ENCODE peak calls at places on chromosomes 13 and 19, in ten cellular contexts. One of them, this sample, is unnamed.

GRCh38 chr19:5504115-5504514 is 48.9 kb downstream of the ZNRF4 start:
- DNase-seq in left ventricle myocardium inferior: no peak
- DNase-seq in tibial artery: no peak
- DNase-seq in upper lobe of right lung: no peak
- DNase-seq in fibroblast of lung: no peak
- DNase-seq in pancreas: no peak
- DNase-seq in GM12878: no peak
- DNase-seq in uterus: no peak
- DNase-seq in lung: no peak
- DNase-seq in thyroid gland: no peak
- DNase-seq in this sample: no peak

GRCh38 chr19:9431475-9431874 is 3.9 kb downstream of the ZNF266 start:
- DNase-seq in left ventricle myocardium inferior: peak
- DNase-seq in tibial artery: no peak
- DNase-seq in upper lobe of right lung: no peak
- DNase-seq in fibroblast of lung: no peak
- DNase-seq in pancreas: no peak
- DNase-seq in GM12878: no peak
- DNase-seq in uterus: no peak
- DNase-seq in lung: no peak
- DNase-seq in thyroid gland: peak
- DNase-seq in this sample: no peak

GRCh38 chr13:31442605-31443004 is 242.8 kb downstream of the B3GLCT start:
- DNase-seq in left ventricle myocardium inferior: no peak
- DNase-seq in tibial artery: no peak
- DNase-seq in upper lobe of right lung: no peak
- DNase-seq in fibroblast of lung: no peak
- DNase-seq in pancreas: no peak
- DNase-seq in GM12878: no peak
- DNase-seq in uterus: no peak
- DNase-seq in lung: no peak
- DNase-seq in thyroid gland: no peak
- DNase-seq in this sample: no peak

GRCh38 chr19:10105241-10106099 is 692 bp upstream of the PPAN start:
- DNase-seq in left ventricle myocardium inferior: no peak
- DNase-seq in tibial artery: no peak
- DNase-seq in upper lobe of right lung: no peak
- DNase-seq in fibroblast of lung: no peak
- DNase-seq in pancreas: peak
- DNase-seq in GM12878: peak
- DNase-seq in uterus: no peak
- DNase-seq in lung: no peak
- DNase-seq in thyroid gland: no peak
- DNase-seq in this sample: no peak

GRCh38 chr19:46601318-46602224 is at the start of gene CALM3:
- DNase-seq in left ventricle myocardium inferior: no peak
- DNase-seq in tibial artery: no peak
- DNase-seq in upper lobe of right lung: peak
- DNase-seq in fibroblast of lung: no peak
- DNase-seq in pancreas: peak
- DNase-seq in GM12878: no peak
- DNase-seq in uterus: no peak
- DNase-seq in lung: no peak
- DNase-seq in thyroid gland: peak
- DNase-seq in this sample: no peak

GRCh38 chr13:79779761-79780160 is 298.8 kb downstream of the NDFIP2 start:
- DNase-seq in left ventricle myocardium inferior: no peak
- DNase-seq in tibial artery: peak
- DNase-seq in upper lobe of right lung: no peak
- DNase-seq in fibroblast of lung: peak
- DNase-seq in pancreas: no peak
- DNase-seq in GM12878: no peak
- DNase-seq in uterus: peak
- DNase-seq in lung: no peak
- DNase-seq in thyroid gland: peak
- DNase-seq in this sample: no peak

GRCh38 chr13:107678075-107678689 is 537.2 kb downstream of the LIG4 start:
- DNase-seq in left ventricle myocardium inferior: no peak
- DNase-seq in tibial artery: no peak
- DNase-seq in upper lobe of right lung: no peak
- DNase-seq in fibroblast of lung: peak
- DNase-seq in pancreas: no peak
- DNase-seq in GM12878: no peak
- DNase-seq in uterus: no peak
- DNase-seq in lung: no peak
- DNase-seq in thyroid gland: no peak
- DNase-seq in this sample: no peak

GRCh38 chr13:95087746-95088305 is 213.4 kb downstream of the ABCC4 start:
- DNase-seq in left ventricle myocardium inferior: no peak
- DNase-seq in tibial artery: no peak
- DNase-seq in upper lobe of right lung: no peak
- DNase-seq in fibroblast of lung: peak
- DNase-seq in pancreas: no peak
- DNase-seq in GM12878: no peak
- DNase-seq in uterus: no peak
- DNase-seq in lung: no peak
- DNase-seq in thyroid gland: no peak
- DNase-seq in this sample: no peak

GRCh38 chr19:49803529-49803856 is 9.6 kb downstream of the FUZ start:
- DNase-seq in left ventricle myocardium inferior: no peak
- DNase-seq in tibial artery: no peak
- DNase-seq in upper lobe of right lung: no peak
- DNase-seq in fibroblast of lung: no peak
- DNase-seq in pancreas: no peak
- DNase-seq in GM12878: no peak
- DNase-seq in uterus: no peak
- DNase-seq in lung: no peak
- DNase-seq in thyroid gland: no peak
- DNase-seq in this sample: no peak

GRCh38 chr13:107900775-107901174 is 314.6 kb downstream of the LIG4 start:
- DNase-seq in left ventricle myocardium inferior: no peak
- DNase-seq in tibial artery: no peak
- DNase-seq in upper lobe of right lung: no peak
- DNase-seq in fibroblast of lung: peak
- DNase-seq in pancreas: no peak
- DNase-seq in GM12878: no peak
- DNase-seq in uterus: no peak
- DNase-seq in lung: no peak
- DNase-seq in thyroid gland: no peak
- DNase-seq in this sample: no peak

GRCh38 chr13:109479991-109480696 is 306.2 kb downstream of the IRS2 start:
- DNase-seq in left ventricle myocardium inferior: no peak
- DNase-seq in tibial artery: peak
- DNase-seq in upper lobe of right lung: no peak
- DNase-seq in fibroblast of lung: peak
- DNase-seq in pancreas: peak
- DNase-seq in GM12878: no peak
- DNase-seq in uterus: no peak
- DNase-seq in lung: no peak
- DNase-seq in thyroid gland: no peak
- DNase-seq in this sample: peak

GRCh38 chr13:74133657-74134201 is 475 bp downstream of the KLF12 start:
- DNase-seq in left ventricle myocardium inferior: peak
- DNase-seq in tibial artery: peak
- DNase-seq in upper lobe of right lung: peak
- DNase-seq in fibroblast of lung: peak
- DNase-seq in pancreas: peak
- DNase-seq in GM12878: peak
- DNase-seq in uterus: peak
- DNase-seq in lung: peak
- DNase-seq in thyroid gland: peak
- DNase-seq in this sample: peak

GRCh38 chr13:110298566-110299321 is 8.2 kb downstream of the COL4A1 start:
- DNase-seq in left ventricle myocardium inferior: no peak
- DNase-seq in tibial artery: no peak
- DNase-seq in upper lobe of right lung: no peak
- DNase-seq in fibroblast of lung: no peak
- DNase-seq in pancreas: no peak
- DNase-seq in GM12878: no peak
- DNase-seq in uterus: peak
- DNase-seq in lung: no peak
- DNase-seq in thyroid gland: no peak
- DNase-seq in this sample: no peak

GRCh38 chr19:16335226-16335625 is 10.6 kb downstream of the KLF2 start:
- DNase-seq in left ventricle myocardium inferior: no peak
- DNase-seq in tibial artery: no peak
- DNase-seq in upper lobe of right lung: no peak
- DNase-seq in fibroblast of lung: no peak
- DNase-seq in pancreas: no peak
- DNase-seq in GM12878: no peak
- DNase-seq in uterus: no peak
- DNase-seq in lung: no peak
- DNase-seq in thyroid gland: no peak
- DNase-seq in this sample: no peak

GRCh38 chr13:112897956-112898785 is 70.8 kb upstream of the MCF2L start:
- DNase-seq in left ventricle myocardium inferior: peak
- DNase-seq in tibial artery: no peak
- DNase-seq in upper lobe of right lung: no peak
- DNase-seq in fibroblast of lung: no peak
- DNase-seq in pancreas: no peak
- DNase-seq in GM12878: no peak
- DNase-seq in uterus: no peak
- DNase-seq in lung: no peak
- DNase-seq in thyroid gland: no peak
- DNase-seq in this sample: no peak

GRCh38 chr19:48397263-48397635 is 3.8 kb downstream of the GRIN2D start:
- DNase-seq in left ventricle myocardium inferior: no peak
- DNase-seq in tibial artery: no peak
- DNase-seq in upper lobe of right lung: no peak
- DNase-seq in fibroblast of lung: no peak
- DNase-seq in pancreas: no peak
- DNase-seq in GM12878: no peak
- DNase-seq in uterus: no peak
- DNase-seq in lung: no peak
- DNase-seq in thyroid gland: no peak
- DNase-seq in this sample: no peak

GRCh38 chr19:48395170-48395455 is 1.6 kb downstream of the GRIN2D start:
- DNase-seq in left ventricle myocardium inferior: no peak
- DNase-seq in tibial artery: no peak
- DNase-seq in upper lobe of right lung: no peak
- DNase-seq in fibroblast of lung: no peak
- DNase-seq in pancreas: no peak
- DNase-seq in GM12878: no peak
- DNase-seq in uterus: no peak
- DNase-seq in lung: no peak
- DNase-seq in thyroid gland: no peak
- DNase-seq in this sample: no peak

GRCh38 chr19:48395499-48395898 is 2.0 kb downstream of the GRIN2D start:
- DNase-seq in left ventricle myocardium inferior: no peak
- DNase-seq in tibial artery: no peak
- DNase-seq in upper lobe of right lung: no peak
- DNase-seq in fibroblast of lung: no peak
- DNase-seq in pancreas: no peak
- DNase-seq in GM12878: no peak
- DNase-seq in uterus: no peak
- DNase-seq in lung: no peak
- DNase-seq in thyroid gland: no peak
- DNase-seq in this sample: no peak

GRCh38 chr19:48396871-48397176 is 3.4 kb downstream of the GRIN2D start:
- DNase-seq in left ventricle myocardium inferior: no peak
- DNase-seq in tibial artery: no peak
- DNase-seq in upper lobe of right lung: no peak
- DNase-seq in fibroblast of lung: no peak
- DNase-seq in pancreas: no peak
- DNase-seq in GM12878: no peak
- DNase-seq in uterus: no peak
- DNase-seq in lung: no peak
- DNase-seq in thyroid gland: no peak
- DNase-seq in this sample: no peak

GRCh38 chr19:48396010-48396870 is 2.8 kb downstream of the GRIN2D start:
- DNase-seq in left ventricle myocardium inferior: no peak
- DNase-seq in tibial artery: no peak
- DNase-seq in upper lobe of right lung: no peak
- DNase-seq in fibroblast of lung: no peak
- DNase-seq in pancreas: no peak
- DNase-seq in GM12878: no peak
- DNase-seq in uterus: no peak
- DNase-seq in lung: no peak
- DNase-seq in thyroid gland: no peak
- DNase-seq in this sample: no peak
- H3K4me3 ChIP-seq in left ventricle myocardium inferior: no peak
- H3K4me3 ChIP-seq in tibial artery: no peak
- H3K4me3 ChIP-seq in upper lobe of right lung: no peak
- H3K4me3 ChIP-seq in fibroblast of lung: no peak
- H3K4me3 ChIP-seq in pancreas: no peak
- H3K4me3 ChIP-seq in GM12878: no peak
- H3K4me3 ChIP-seq in uterus: no peak
- H3K4me3 ChIP-seq in lung: no peak
- H3K4me3 ChIP-seq in thyroid gland: no peak
- H3K4me3 ChIP-seq in this sample: no peak

DNA sequence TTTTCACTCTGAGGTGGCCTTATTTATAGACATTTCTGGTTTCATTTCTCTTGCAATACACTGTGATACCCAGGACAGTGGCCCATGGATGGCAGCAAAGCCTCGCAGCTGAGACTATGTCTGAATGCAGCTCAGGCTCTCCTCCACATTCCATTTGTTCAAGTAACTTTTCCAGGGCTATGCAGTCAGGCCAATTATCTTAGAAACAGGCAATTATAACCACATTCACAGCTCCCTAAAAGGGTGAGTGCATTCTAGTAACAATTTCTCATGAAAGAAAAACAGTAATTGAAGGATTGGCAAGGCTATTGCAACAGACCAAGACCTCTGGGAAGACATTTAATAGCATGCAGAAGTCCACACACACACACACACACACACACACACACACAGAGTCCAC is 264.0 kb downstream of the TBC1D4 start:
- DNase-seq in left ventricle myocardium inferior: no peak
- DNase-seq in tibial artery: no peak
- DNase-seq in upper lobe of right lung: no peak
- DNase-seq in fibroblast of lung: peak
- DNase-seq in pancreas: no peak
- DNase-seq in GM12878: no peak
- DNase-seq in uterus: no peak
- DNase-seq in lung: no peak
- DNase-seq in thyroid gland: no peak
- DNase-seq in this sample: no peak
- TF ChIP-seq CTCF in left ventricle myocardium inferior: no peak
- TF ChIP-seq CTCF in tibial artery: no peak
- TF ChIP-seq CTCF in upper lobe of right lung: no peak
- TF ChIP-seq CTCF in fibroblast of lung: no peak
- TF ChIP-seq CTCF in pancreas: no peak
- TF ChIP-seq CTCF in GM12878: no peak
- TF ChIP-seq CTCF in uterus: no peak
- TF ChIP-seq CTCF in lung: no peak
- TF ChIP-seq CTCF in thyroid gland: no peak
- TF ChIP-seq CTCF in this sample: no peak

GRCh38 chr19:41638624-41639023 is 11.8 kb upstream of the CEACAM4 start:
- DNase-seq in left ventricle myocardium inferior: no peak
- DNase-seq in tibial artery: no peak
- DNase-seq in upper lobe of right lung: peak
- DNase-seq in fibroblast of lung: no peak
- DNase-seq in pancreas: no peak
- DNase-seq in GM12878: no peak
- DNase-seq in uterus: no peak
- DNase-seq in lung: no peak
- DNase-seq in thyroid gland: no peak
- DNase-seq in this sample: no peak
- H3K4me3 ChIP-seq in left ventricle myocardium inferior: no peak
- H3K4me3 ChIP-seq in tibial artery: no peak
- H3K4me3 ChIP-seq in upper lobe of right lung: no peak
- H3K4me3 ChIP-seq in fibroblast of lung: no peak
- H3K4me3 ChIP-seq in pancreas: no peak
- H3K4me3 ChIP-seq in GM12878: no peak
- H3K4me3 ChIP-seq in uterus: no peak
- H3K4me3 ChIP-seq in lung: no peak
- H3K4me3 ChIP-seq in thyroid gland: no peak
- H3K4me3 ChIP-seq in this sample: no peak

GRCh38 chr13:45700971-45701900 is 884 bp upstream of the CBY2 start:
- DNase-seq in left ventricle myocardium inferior: no peak
- DNase-seq in tibial artery: no peak
- DNase-seq in upper lobe of right lung: no peak
- DNase-seq in fibroblast of lung: no peak
- DNase-seq in pancreas: no peak
- DNase-seq in GM12878: peak
- DNase-seq in uterus: no peak
- DNase-seq in lung: no peak
- DNase-seq in thyroid gland: no peak
- DNase-seq in this sample: no peak
- TF ChIP-seq CTCF in left ventricle myocardium inferior: no peak
- TF ChIP-seq CTCF in tibial artery: no peak
- TF ChIP-seq CTCF in upper lobe of right lung: no peak
- TF ChIP-seq CTCF in fibroblast of lung: no peak
- TF ChIP-seq CTCF in pancreas: no peak
- TF ChIP-seq CTCF in GM12878: peak
- TF ChIP-seq CTCF in uterus: no peak
- TF ChIP-seq CTCF in lung: no peak
- TF ChIP-seq CTCF in thyroid gland: no peak
- TF ChIP-seq CTCF in this sample: no peak

This sample was measured in stomach.